ENCODE peak calls at places on chromosome X, in seven cellular contexts. V is breast epithelium; L is cardiac muscle cell; D is cardiac fibroblast; Y is heart left ventricle; B is Jurkat, Clone E6-1; W is coronary artery. R is an unnamed sample.

GRCh38 chrX:109472939-109473713 is 8.8 kb downstream of the GUCY2F start:
- DNase-seq in V (no peak), L (peak), D (peak), Y (no peak), B (peak), W (no peak), R (peak)

GRCh38 chrX:100750901-100751300 is 19.0 kb upstream of the SYTL4 start:
- DNase-seq in V (no peak), L (no peak), D (no peak), Y (no peak), B (no peak), W (no peak), R (no peak)

GRCh38 chrX:120023259-120023658 is 54.2 kb downstream of the RHOXF2B start:
- DNase-seq in V (no peak), L (no peak), D (no peak), Y (no peak), B (no peak), W (no peak), R (no peak)

GRCh38 chrX:44183329-44183728 is 160.1 kb downstream of the EFHC2 start:
- DNase-seq in V (no peak), L (no peak), D (no peak), Y (no peak), B (no peak), W (no peak), R (no peak)

GRCh38 chrX:39020051-39020669 is 218.9 kb downstream of the MID1IP1 start:
- DNase-seq in V (no peak), L (no peak), D (no peak), Y (no peak), B (no peak), W (no peak), R (no peak)

GRCh38 chrX:97673135-97673534 is 789.4 kb downstream of the RPA4 start:
- DNase-seq in V (no peak), L (no peak), D (no peak), Y (no peak), B (no peak), W (no peak), R (no peak)

GRCh38 chrX:42695800-42696358 is 82.1 kb downstream of the PPP1R2C start:
- DNase-seq in V (no peak), L (peak), D (no peak), Y (no peak), B (no peak), W (no peak), R (no peak)

GRCh38 chrX:13376857-13377441 is 57.1 kb upstream of the ATXN3L start:
- DNase-seq in V (peak), L (no peak), D (peak), Y (no peak), B (peak), W (no peak), R (peak)

GRCh38 chrX:46574941-46575381 is 1.4 kb downstream of the CHST7 start:
- DNase-seq in V (no peak), L (peak), D (no peak), Y (peak), B (no peak), W (no peak), R (no peak)

GRCh38 chrX:109847257-109848187 is 114.5 kb upstream of the ACSL4 start:
- DNase-seq in V (peak), L (no peak), D (peak), Y (no peak), B (no peak), W (no peak), R (no peak)

GRCh38 chrX:120419465-120419864 is 49.6 kb downstream of the LAMP2 start:
- DNase-seq in V (no peak), L (no peak), D (no peak), Y (no peak), B (peak), W (no peak), R (no peak)

GRCh38 chrX:68684291-68684918 is 36.9 kb downstream of the STARD8 start:
- DNase-seq in V (no peak), L (no peak), D (no peak), Y (peak), B (no peak), W (no peak), R (peak)

GRCh38 chrX:35098419-35098818 is 155.8 kb downstream of the FAM47B start:
- DNase-seq in V (no peak), L (no peak), D (peak), Y (no peak), B (no peak), W (no peak), R (no peak)

GRCh38 chrX:153763298-153763932 is 634 bp upstream of the PLXNB3 start:
- DNase-seq in V (no peak), L (no peak), D (no peak), Y (no peak), B (no peak), W (peak), R (peak)

GRCh38 chrX:138710866-138711331 is 618 bp downstream of the FGF13 start:
- DNase-seq in V (no peak), L (peak), D (no peak), Y (no peak), B (no peak), W (peak), R (peak)

GRCh38 chrX:65072590-65072989 is 96.3 kb upstream of the ZC4H2 start:
- DNase-seq in V (no peak), L (no peak), D (no peak), Y (no peak), B (no peak), W (no peak), R (no peak)

GRCh38 chrX:12929701-12930100 is 23.3 kb downstream of the TLR8 start:
- DNase-seq in V (no peak), L (no peak), D (peak), Y (no peak), B (no peak), W (no peak), R (no peak)

GRCh38 chrX:13898084-13898483 is 81.2 kb upstream of the GPM6B start:
- DNase-seq in V (no peak), L (peak), D (peak), Y (no peak), B (no peak), W (no peak), R (no peak)

DNA sequence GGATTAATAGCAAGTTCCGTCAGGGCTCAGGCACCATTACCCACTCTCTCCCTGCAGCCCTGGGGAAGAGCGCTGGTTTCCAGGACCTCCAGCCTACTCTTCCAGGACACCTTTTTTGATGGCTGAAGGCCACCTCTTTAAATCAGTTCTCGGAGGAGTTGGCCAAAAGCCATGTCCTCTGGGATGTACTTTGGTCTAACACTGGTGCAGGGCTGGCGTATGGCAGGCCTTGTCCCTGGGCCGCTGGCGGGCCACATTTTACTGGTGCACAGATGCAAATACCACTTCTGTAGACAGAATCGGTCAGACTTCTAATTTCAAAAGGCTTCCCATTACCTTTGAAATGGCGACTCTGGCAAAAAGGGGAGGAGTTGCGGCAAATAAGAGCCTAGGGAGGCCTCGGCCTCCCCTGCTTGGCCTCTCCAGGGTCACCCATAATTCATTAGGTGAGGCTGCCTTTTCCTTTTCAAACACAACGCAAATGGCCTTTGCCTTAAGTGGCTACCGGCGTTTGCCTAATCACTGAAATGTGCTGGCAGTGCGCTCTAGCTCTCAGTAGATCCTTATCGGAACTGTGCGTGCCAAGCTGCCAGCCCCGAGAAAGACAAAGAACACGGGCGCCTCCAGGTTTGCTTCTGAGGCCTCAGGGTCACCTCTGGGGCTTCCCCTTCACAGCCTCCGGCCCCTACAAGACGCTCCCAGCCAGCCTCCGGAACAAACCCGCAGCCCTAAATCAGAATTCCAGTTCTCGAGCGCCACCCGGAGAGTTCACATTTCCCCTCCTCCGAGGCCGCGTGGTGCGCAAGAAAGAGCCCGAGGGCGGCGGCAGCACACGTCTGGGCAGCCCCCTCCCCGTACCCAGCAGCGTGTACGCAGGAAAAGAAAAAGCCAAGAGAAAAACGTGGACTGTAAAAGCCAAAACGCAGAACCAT is 76.2 kb upstream of the BCOR start:
- DNase-seq in V (no peak), L (peak), D (no peak), Y (peak), B (peak), W (no peak), R (no peak)
- H3K4me3 ChIP-seq in V (peak), L (no peak), D (no peak), Y (peak), B (peak), W (peak), R (no peak)

DNA sequence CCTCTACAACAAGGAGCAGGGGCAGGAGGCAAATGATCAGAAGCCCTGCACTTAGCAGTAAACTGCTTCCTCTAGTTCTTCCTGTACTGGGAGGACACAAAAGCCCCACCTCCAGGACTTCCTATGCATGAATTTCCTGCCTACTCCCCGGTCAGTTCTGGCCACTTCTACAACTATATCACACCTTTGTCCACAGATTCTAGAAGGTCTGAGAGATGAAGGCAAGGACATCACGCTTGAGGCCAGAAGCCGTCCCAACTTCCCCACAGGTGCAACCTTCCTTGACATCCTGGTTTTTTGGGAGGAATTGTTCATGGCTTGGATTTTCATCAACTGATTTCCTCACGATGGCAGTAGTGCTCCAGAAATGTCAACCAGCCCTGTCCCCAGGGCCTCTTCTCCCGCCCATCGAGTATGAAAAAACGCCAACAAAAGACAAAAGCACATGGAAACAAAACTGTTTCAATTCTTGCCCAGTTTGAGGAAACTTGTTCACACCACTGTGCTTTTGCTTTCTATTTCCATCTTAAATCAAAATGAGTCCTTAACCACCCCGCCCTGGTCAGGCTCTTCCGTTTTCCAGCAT is 206.5 kb upstream of the STK26 start:
- DNase-seq in V (peak), L (no peak), D (no peak), Y (no peak), B (no peak), W (no peak), R (no peak)
- H3K4me3 ChIP-seq in V (peak), L (no peak), D (no peak), Y (peak), B (no peak), W (peak), R (no peak)

DNA sequence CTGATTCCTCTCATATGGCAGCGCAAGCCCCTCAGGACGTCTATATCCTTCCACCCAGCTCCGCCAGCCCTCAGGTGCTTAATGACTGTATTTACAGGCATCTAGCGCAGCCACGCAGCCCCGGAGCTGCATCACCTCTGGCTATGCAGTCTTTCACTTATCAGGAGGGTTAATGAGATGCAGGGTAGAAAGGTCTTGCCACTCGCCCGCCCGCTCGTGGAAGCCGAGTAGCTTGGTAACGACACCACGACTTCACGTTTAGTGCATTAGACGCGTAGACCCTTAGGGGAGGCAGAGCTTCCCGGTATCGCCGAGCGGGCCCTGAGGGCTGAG is 1.5 kb upstream of the SLC16A2 start:
- DNase-seq in V (no peak), L (peak), D (peak), Y (no peak), B (no peak), W (no peak), R (no peak)
- H3K4me3 ChIP-seq in V (peak), L (peak), D (peak), Y (peak), B (no peak), W (peak), R (no peak)

GRCh38 chrX:48713847-48714246 is 17.3 kb downstream of the SUV39H1 start:
- DNase-seq in V (no peak), L (no peak), D (no peak), Y (no peak), B (no peak), W (no peak), R (no peak)
- H3K4me3 ChIP-seq in V (no peak), L (no peak), D (no peak), Y (no peak), B (no peak), W (no peak), R (no peak)

GRCh38 chrX:103918050-103918449 is 44.4 kb upstream of the TMSB15B start:
- DNase-seq in V (no peak), L (peak), D (peak), Y (no peak), B (peak), W (no peak), R (peak)
- H3K4me3 ChIP-seq in V (peak), L (peak), D (peak), Y (peak), B (peak), W (peak), R (peak)

DNA sequence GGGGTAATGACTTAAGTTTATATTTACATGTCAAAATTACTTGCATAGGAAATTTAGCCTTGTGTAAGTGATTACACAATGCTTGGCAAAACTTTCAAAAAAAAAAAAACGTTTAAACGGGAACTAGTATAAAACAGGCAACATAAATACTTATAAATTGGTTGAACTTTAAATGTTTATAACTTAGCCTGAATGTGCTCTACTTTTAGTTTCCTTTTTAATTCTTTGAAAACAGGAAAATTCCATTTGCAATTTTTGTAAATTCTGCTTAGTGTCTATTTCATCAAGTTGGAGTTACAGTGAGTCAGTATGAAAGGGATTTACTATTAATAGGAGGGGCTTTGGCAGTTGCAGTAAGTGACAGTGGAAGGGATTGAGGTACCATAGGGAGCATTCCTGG is 2.6 kb downstream of the STAG2 start:
- DNase-seq in V (no peak), L (no peak), D (peak), Y (no peak), B (no peak), W (no peak), R (no peak)
- H3K4me3 ChIP-seq in V (no peak), L (peak), D (no peak), Y (peak), B (no peak), W (peak), R (no peak)

DNA sequence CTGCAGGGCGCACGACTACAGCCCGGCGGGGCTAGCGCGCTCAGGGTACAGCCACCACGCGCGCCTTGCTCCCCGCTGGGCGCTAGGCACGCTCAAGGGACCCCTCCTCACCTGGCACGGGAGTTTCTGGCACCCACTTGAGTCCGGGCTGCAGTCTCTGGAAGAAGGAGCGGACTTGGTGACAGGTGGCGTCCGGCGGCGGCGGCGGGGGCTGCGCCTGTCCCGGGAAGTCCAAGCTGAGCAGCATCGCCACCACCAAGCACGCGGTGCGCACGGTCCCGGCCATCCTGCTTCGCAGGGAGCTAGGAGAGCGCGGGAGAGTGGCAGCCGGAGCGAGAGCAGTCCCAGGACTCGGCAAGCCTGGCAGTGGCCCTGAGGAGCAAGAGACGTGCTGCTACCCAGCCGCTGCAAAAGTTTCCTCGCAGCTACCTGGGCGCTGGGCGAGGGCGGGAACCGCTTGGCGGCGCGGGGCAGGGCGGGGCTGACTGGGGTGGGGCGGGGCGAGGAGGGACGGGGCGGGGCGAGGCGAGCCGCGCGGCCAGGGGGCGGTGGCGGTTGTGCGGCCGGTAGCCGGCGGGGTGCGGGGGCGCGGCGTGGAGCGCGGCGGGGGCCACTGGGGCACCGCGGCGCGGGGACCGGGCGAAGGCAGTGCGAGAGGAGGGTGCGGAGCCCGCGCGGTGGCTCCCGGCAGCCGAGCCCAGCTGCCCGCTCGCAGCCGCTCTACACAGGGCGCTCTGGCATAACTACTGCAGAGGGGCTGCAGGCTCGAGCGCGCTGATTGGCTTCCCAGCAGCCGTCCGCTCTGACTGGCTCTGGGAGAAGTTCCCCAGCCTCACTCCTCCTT is at the start of gene GPC3:
- DNase-seq in V (no peak), L (peak), D (no peak), Y (peak), B (peak), W (no peak), R (peak)
- H3K4me3 ChIP-seq in V (peak), L (peak), D (peak), Y (peak), B (peak), W (peak), R (peak)

DNA sequence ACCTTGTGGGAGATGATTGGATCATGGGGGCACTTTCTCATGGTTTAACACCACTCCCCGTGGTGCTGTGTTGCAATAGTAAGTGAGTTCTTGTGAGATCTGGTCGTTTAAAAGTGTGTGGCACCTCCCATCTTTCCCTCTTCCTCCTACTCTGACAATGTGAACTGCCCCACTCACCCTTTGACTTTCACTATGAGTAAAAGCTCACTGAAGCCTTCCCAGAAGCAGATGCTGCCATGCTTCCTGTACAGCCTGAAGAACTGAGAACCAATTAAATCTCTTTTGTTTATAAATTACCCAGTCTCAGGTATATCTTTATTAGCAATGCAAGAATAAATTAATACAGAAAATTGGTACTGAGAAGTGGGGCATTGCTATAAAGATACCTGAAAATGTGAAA is 509.6 kb upstream of the CT83 start:
- DNase-seq in V (no peak), L (no peak), D (no peak), Y (no peak), B (no peak), W (no peak), R (no peak)
- H3K4me3 ChIP-seq in V (no peak), L (no peak), D (no peak), Y (no peak), B (no peak), W (no peak), R (no peak)

GRCh38 chrX:40084471-40084870 is 13.3 kb downstream of the BCOR start:
- DNase-seq in V (no peak), L (no peak), D (no peak), Y (no peak), B (no peak), W (no peak), R (no peak)
- H3K4me3 ChIP-seq in V (no peak), L (no peak), D (no peak), Y (no peak), B (no peak), W (peak), R (no peak)